ENCODE peak calls at places on chromosomes 16 and 17, in seven cellular contexts. X is Calu3; A is brain microvascular endothelial cell; F is transverse colon; K is NB4; O is CD8-positive, alpha-beta T cell; P is D721Med. R is an unnamed sample.

GRCh38 chr17:64059756-64060155 is 39.3 kb upstream of the ICAM2 start:
- DNase-seq in F (no peak), O (no peak), P (no peak), K (no peak), A (no peak), X (no peak), R (no peak)

GRCh38 chr16:17257426-17257825 is 213.3 kb downstream of the XYLT1 start:
- DNase-seq in A (no peak), X (no peak), P (no peak), O (no peak), F (no peak), K (no peak), R (no peak)

GRCh38 chr16:11004351-11004750 is 60.0 kb downstream of the CLEC16A start:
- DNase-seq in P (no peak), A (no peak), F (no peak), K (no peak), X (no peak), O (no peak), R (no peak)

GRCh38 chr16:68287276-68288251 is 23.2 kb downstream of the SLC7A6OS start:
- DNase-seq in O (peak), P (no peak), K (peak), F (no peak), X (no peak), A (peak), R (no peak)

GRCh38 chr16:50207652-50208051 is 54.5 kb downstream of the TENT4B start:
- DNase-seq in O (no peak), K (no peak), A (peak), P (no peak), X (no peak), F (no peak), R (no peak)

GRCh38 chr16:50023626-50024025 is 1.4 kb upstream of the CNEP1R1 start:
- DNase-seq in F (no peak), O (no peak), A (no peak), K (no peak), P (no peak), X (no peak), R (no peak)

GRCh38 chr16:13093676-13094075 is 192.3 kb downstream of the SHISA9 start:
- DNase-seq in O (no peak), X (no peak), F (no peak), K (no peak), A (no peak), P (no peak), R (no peak)

GRCh38 chr17:14882131-14882530 is 383.0 kb downstream of the PMP22 start:
- DNase-seq in F (no peak), A (no peak), X (no peak), P (no peak), O (no peak), K (no peak), R (no peak)

GRCh38 chr17:752620-753219 is 656 bp upstream of the GEMIN4 start:
- DNase-seq in X (no peak), A (peak), O (no peak), K (peak), P (no peak), F (peak), R (no peak)

GRCh38 chr17:46977750-46978488 is 1.1 kb downstream of the RPRML start:
- DNase-seq in O (no peak), X (no peak), P (no peak), F (no peak), K (no peak), A (no peak), R (no peak)

GRCh38 chr17:39951924-39952664 is 10.7 kb upstream of the GSDMA start:
- DNase-seq in O (no peak), K (no peak), P (no peak), F (peak), X (no peak), A (no peak), R (no peak)

GRCh38 chr17:7384489-7385081 is 3.7 kb downstream of the TNK1 start:
- DNase-seq in F (no peak), P (peak), A (no peak), K (no peak), O (no peak), X (no peak), R (no peak)

GRCh38 chr16:8517280-8517679 is 73.0 kb downstream of the TMEM114 start:
- DNase-seq in O (no peak), K (no peak), A (no peak), X (no peak), F (no peak), P (no peak), R (no peak)

GRCh38 chr17:78226055-78226751 is 5.2 kb upstream of the TMEM235 start:
- DNase-seq in X (no peak), K (no peak), F (no peak), P (no peak), A (no peak), O (no peak), R (no peak)

GRCh38 chr17:71486171-71486740 is 634.6 kb upstream of the SOX9 start:
- DNase-seq in P (no peak), O (no peak), F (no peak), A (no peak), X (no peak), K (no peak), R (no peak)

GRCh38 chr16:14628806-14629611 is 1.1 kb downstream of the PARN start:
- DNase-seq in K (no peak), X (no peak), A (no peak), F (no peak), O (no peak), P (no peak), R (no peak)

GRCh38 chr17:9107527-9107926 is 86.2 kb downstream of the NTN1 start:
- DNase-seq in O (no peak), K (no peak), X (no peak), A (no peak), F (no peak), P (no peak), R (no peak)

GRCh38 chr17:50304781-50305404 is 30.6 kb downstream of the TMEM92 start:
- DNase-seq in P (no peak), X (no peak), F (no peak), A (peak), K (no peak), O (no peak), R (no peak)

GRCh38 chr17:59561042-59561441 is 4.4 kb upstream of the DHX40 start:
- DNase-seq in P (no peak), F (no peak), O (no peak), X (peak), A (peak), K (peak), R (no peak)

GRCh38 chr17:75557075-75557851 is 30.3 kb upstream of the MYO15B start:
- DNase-seq in A (peak), F (peak), X (peak), K (no peak), O (no peak), P (no peak), R (no peak)

GRCh38 chr17:49821466-49821865 is 26.4 kb downstream of the TAC4 start:
- DNase-seq in P (no peak), F (no peak), X (no peak), K (no peak), A (no peak), O (no peak), R (no peak)

GRCh38 chr16:85465328-85466307 is 147.5 kb upstream of the GSE1 start:
- DNase-seq in O (no peak), A (no peak), P (no peak), K (no peak), F (no peak), X (no peak), R (no peak)

GRCh38 chr16:23962001-23962400 is 126.2 kb downstream of the PRKCB start:
- DNase-seq in A (no peak), K (no peak), P (no peak), F (no peak), X (no peak), O (no peak), R (no peak)

GRCh38 chr17:74453665-74454196 is 12.7 kb upstream of the CD300A start:
- DNase-seq in K (no peak), A (no peak), P (peak), O (peak), F (no peak), X (no peak), R (no peak)

GRCh38 chr17:79366988-79367571 is 243.8 kb downstream of the RBFOX3 start:
- DNase-seq in A (no peak), F (no peak), K (no peak), O (no peak), P (no peak), X (no peak), R (no peak)

GRCh38 chr16:48607056-48607825 is 2.7 kb downstream of the N4BP1 start:
- DNase-seq in K (peak), A (peak), O (no peak), X (peak), P (no peak), F (peak), R (no peak)

GRCh38 chr16:9102379-9102778 is 10.9 kb downstream of the HAPSTR1 start:
- DNase-seq in X (no peak), K (peak), P (no peak), O (no peak), A (peak), F (no peak), R (no peak)

GRCh38 chr17:55605705-55606104 is 94.5 kb upstream of the SMIM36 start:
- DNase-seq in A (no peak), O (no peak), P (no peak), X (no peak), K (no peak), F (no peak), R (no peak)

GRCh38 chr17:79341529-79341780 is 266.8 kb downstream of the ENGASE start:
- DNase-seq in A (no peak), X (no peak), P (no peak), K (no peak), O (no peak), F (no peak), R (no peak)

GRCh38 chr17:75486151-75486550 is 29.2 kb downstream of the CASKIN2 start:
- DNase-seq in K (no peak), A (no peak), F (no peak), O (no peak), X (no peak), P (no peak), R (no peak)

DNA sequence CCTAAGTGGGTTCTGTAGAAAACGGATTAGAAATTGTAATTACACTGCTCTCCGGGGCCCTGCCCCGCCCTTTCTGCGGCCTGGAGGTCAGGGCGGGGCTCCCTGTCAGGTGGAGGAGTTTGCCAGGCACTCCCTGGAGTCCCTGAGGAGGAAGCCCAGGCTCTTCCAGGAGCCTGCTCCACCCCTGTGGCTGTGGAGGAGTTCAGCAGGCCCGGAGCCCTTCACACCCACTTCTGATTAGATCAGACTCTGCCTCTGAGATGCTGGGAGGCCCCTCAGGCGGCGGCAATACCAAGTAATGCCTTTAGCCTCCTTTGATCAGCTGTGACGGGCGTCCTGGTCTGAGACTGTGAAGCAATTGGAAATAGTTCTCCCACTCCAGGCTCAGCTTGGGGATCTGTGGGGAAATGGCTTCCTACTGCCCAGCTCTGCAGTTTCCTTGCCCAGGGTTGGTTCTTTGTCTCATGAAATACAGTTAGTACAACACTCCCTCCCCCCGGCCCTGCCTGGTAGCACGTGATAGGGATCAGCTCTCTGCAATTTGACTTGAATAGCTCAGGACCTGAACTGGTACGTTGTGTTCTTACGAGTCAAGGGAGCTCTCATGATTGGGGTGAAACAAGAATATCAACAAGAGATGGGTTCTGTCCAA is 22.3 kb downstream of the BAIAP2 start:
- DNase-seq in P (peak), A (no peak), X (peak), O (no peak), F (peak), K (peak), R (no peak)
- TF ChIP-seq CTCF in P (no peak), A (no peak), X (no peak), O (no peak), F (no peak), K (no peak), R (no peak)

GRCh38 chr16:73022534-73022933 is 25.4 kb downstream of the ZFHX3 start:
- DNase-seq in F (no peak), P (no peak), K (no peak), X (no peak), A (no peak), O (no peak), R (no peak)
- TF ChIP-seq CTCF in F (no peak), P (no peak), K (no peak), X (no peak), A (peak), O (no peak), R (no peak)

GRCh38 chr17:42111901-42112551 is 488 bp downstream of the DHX58 start:
- DNase-seq in O (no peak), K (no peak), X (peak), P (no peak), A (no peak), F (peak), R (no peak)

GRCh38 chr17:42113293-42114069 is 967 bp upstream of the DHX58 start:
- DNase-seq in F (no peak), O (no peak), K (no peak), P (no peak), A (no peak), X (no peak), R (no peak)

GRCh38 chr17:42114118-42114517 is 1.6 kb upstream of the DHX58 start:
- DNase-seq in K (no peak), O (no peak), P (no peak), X (no peak), F (no peak), A (no peak), R (no peak)

GRCh38 chr17:42111265-42111636 is 1.3 kb downstream of the DHX58 start:
- DNase-seq in K (no peak), X (no peak), F (no peak), P (no peak), A (no peak), O (no peak), R (no peak)

GRCh38 chr17:42112552-42113176 is at the start of gene DHX58:
- DNase-seq in K (peak), F (peak), A (peak), P (no peak), O (peak), X (peak), R (no peak)
- TF ChIP-seq CTCF in K (no peak), F (no peak), A (no peak), P (no peak), O (no peak), X (no peak), R (no peak)

GRCh38 chr16:2242598-2242997 is 6.4 kb downstream of the DNASE1L2 start:
- DNase-seq in F (no peak), O (no peak), X (no peak), A (no peak), P (no peak), K (no peak), R (no peak)

GRCh38 chr16:2244926-2245795 is 6.2 kb downstream of the ECI1 start:
- DNase-seq in O (no peak), K (no peak), A (no peak), P (no peak), X (no peak), F (no peak), R (no peak)

GRCh38 chr16:2243781-2244180 is 7.5 kb downstream of the DNASE1L2 start:
- DNase-seq in O (no peak), F (no peak), A (no peak), K (no peak), X (no peak), P (no peak), R (no peak)

GRCh38 chr16:2243031-2243528 is 6.8 kb downstream of the DNASE1L2 start:
- DNase-seq in F (no peak), K (no peak), X (no peak), A (no peak), P (no peak), O (no peak), R (no peak)

DNA sequence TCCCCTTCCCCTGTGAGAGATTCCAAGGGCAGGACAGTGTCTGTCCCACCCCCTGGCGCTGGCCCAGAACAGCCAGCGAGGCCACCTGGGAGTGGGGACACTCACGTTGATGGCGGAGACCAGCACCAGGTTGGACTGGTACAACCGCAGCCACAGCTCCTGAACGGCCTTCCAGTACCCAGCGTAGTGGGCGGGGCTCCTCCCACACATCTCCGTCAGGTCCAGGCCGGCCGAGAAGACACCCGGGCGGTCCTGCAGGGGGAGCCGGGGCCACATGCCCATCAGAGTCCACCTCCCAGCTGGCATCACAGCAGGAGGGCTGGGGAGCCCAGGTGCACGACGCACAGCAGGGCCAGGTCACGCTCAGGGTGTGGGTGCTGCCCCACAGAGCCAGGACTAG is 7.1 kb downstream of the ECI1 start:
- DNase-seq in O (no peak), P (no peak), X (no peak), F (no peak), A (no peak), K (no peak), R (no peak)
- TF ChIP-seq CTCF in O (no peak), P (no peak), X (no peak), F (no peak), A (peak), K (no peak), R (peak)

DNA sequence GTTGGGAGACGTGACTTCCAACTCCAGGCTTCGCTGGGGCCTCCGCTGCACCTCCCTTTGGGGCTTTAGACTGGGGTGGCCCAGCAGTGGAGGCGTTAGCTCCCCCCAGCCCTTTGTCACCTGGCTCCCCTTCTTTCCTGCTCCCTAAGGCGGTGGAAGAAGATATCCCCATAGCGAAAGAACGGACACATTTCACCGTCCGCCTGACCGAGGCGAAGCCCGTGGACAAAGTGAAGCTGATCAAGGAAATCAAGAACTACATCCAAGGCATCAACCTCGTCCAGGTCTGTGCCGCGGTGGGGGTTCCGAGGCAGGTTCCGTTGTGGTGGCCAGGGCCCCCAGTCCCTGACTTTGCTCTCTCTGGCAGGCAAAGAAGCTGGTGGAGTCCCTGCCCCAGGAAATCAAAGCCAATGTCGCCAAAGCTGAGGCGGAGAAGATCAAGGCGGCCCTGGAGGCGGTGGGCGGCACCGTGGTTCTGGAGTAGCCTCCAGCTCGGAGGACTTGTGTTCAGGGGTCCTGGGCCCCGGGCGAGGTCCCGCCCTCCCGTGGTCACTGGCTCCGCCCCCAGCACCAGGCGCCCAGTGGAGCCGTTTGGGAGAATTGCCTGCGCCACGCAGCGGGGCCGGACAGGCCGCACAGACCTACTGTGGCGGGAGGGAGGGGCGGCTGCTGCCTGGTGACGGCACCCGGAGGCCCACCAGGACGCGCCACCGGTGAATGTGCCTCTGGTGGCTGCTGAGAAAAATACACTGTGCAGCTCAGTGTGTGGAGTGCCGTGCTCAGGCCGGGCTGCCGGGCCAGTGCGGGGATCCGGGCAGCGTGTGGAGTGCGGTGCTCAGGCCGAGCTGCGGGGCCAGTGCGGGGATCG is 3.8 kb downstream of the MRPL12 start:
- DNase-seq in K (no peak), X (no peak), P (no peak), O (no peak), F (no peak), A (no peak), R (no peak)
- TF ChIP-seq CTCF in K (no peak), X (peak), P (no peak), O (no peak), F (no peak), A (no peak), R (peak)

GRCh38 chr16:56691885-56692284 is 9.6 kb downstream of the MT1X start:
- DNase-seq in A (no peak), K (no peak), O (no peak), P (no peak), X (peak), F (peak), R (no peak)

GRCh38 chr16:56689171-56689570 is 6.9 kb downstream of the MT1X start:
- DNase-seq in X (no peak), K (no peak), P (no peak), O (no peak), A (no peak), F (no peak), R (no peak)

GRCh38 chr16:56686758-56687157 is 4.5 kb downstream of the MT1X start:
- DNase-seq in O (no peak), X (no peak), F (no peak), A (no peak), P (no peak), K (no peak), R (no peak)

GRCh38 chr16:56690420-56691122 is 8.3 kb downstream of the MT1X start:
- DNase-seq in X (no peak), K (no peak), A (no peak), P (no peak), F (no peak), O (no peak), R (no peak)

DNA sequence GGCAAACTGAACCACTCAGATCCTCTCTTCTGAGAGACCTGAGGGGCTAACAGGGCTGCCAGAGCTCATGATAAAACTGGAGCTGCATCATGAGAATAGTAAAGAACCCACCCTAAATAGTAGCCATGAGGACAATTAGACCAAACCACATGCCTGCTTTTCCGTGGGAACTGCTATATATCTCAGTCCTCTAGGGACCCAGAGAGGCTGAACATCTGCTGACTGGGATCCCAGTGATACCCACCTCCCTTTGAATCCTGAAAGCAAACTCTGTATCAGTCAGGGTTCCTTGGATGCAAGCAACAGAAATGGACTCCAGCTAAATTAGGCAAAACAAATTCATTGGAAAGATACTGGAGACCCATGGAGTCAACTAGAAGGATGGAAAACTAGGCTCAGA is 6.5 kb downstream of the MT1X start:
- DNase-seq in O (no peak), K (peak), X (no peak), A (no peak), F (no peak), P (no peak), R (no peak)
- TF ChIP-seq CTCF in O (no peak), K (no peak), X (no peak), A (peak), F (no peak), P (no peak), R (no peak)

GRCh38 chr17:44122825-44123355 is 551 bp downstream of the HDAC5 start:
- DNase-seq in A (no peak), P (no peak), X (peak), O (no peak), F (peak), K (no peak), R (no peak)
- TF ChIP-seq CTCF in A (no peak), P (no peak), X (no peak), O (no peak), F (no peak), K (no peak), R (no peak)

GRCh38 chr16:21684199-21684598 is 20.4 kb downstream of the OTOA start:
- DNase-seq in A (no peak), X (peak), O (peak), K (peak), P (no peak), F (peak), R (no peak)
- TF ChIP-seq CTCF in A (peak), X (peak), O (peak), K (peak), P (peak), F (no peak), R (peak)

R was measured in type B pancreatic cell.